ENCODE peak calls at places on chromosomes 6 and 20, in five cellular contexts. H is NT2/D1; G is neural progenitor cell; C is A549; A is CD8-positive, alpha-beta memory T cell. R is an unnamed sample.
A peak's percentile ranks its signal among the peaks of the same experiment; 100 is the strongest.

GRCh38 chr20:61589055-61589385 is 337.0 kb downstream of the CDH4 start:
- DNase-seq in H (no peak), G (no peak), C (peak; percentile 26), A (no peak), R (no peak)

GRCh38 chr20:37945034-37945660 is 42.2 kb downstream of the VSTM2L start:
- DNase-seq in H (no peak), G (no peak), C (no peak), A (no peak), R (no peak)

GRCh38 chr20:23142162-23143050 is 56.3 kb upstream of the CD93 start:
- DNase-seq in H (no peak), G (no peak), C (no peak), A (no peak), R (no peak)

GRCh38 chr6:132253211-132253610 is 148.1 kb downstream of the MOXD1 start:
- DNase-seq in H (no peak), G (no peak), C (no peak), A (no peak), R (no peak)

GRCh38 chr6:27407153-27407814 is 18.7 kb downstream of the ZNF391 start:
- DNase-seq in H (no peak), G (no peak), C (no peak), A (no peak), R (no peak)

GRCh38 chr6:159788276-159788675 is 1.1 kb downstream of the TCP1 start:
- DNase-seq in H (no peak), G (peak; percentile 13), C (no peak), A (peak; percentile 11), R (no peak)

GRCh38 chr6:160306284-160306683 is 41.9 kb upstream of the SLC22A3 start:
- DNase-seq in H (no peak), G (no peak), C (no peak), A (no peak), R (no peak)

GRCh38 chr20:51489611-51490010 is 52.9 kb downstream of the NFATC2 start:
- DNase-seq in H (no peak), G (no peak), C (no peak), A (no peak), R (no peak)

GRCh38 chr6:57262901-57263694 is 41.0 kb upstream of the RAB23 start:
- DNase-seq in H (no peak), G (no peak), C (no peak), A (no peak), R (no peak)

GRCh38 chr6:81800666-81801065 is 48.2 kb upstream of the TENT5A start:
- DNase-seq in H (no peak), G (no peak), C (no peak), A (no peak), R (no peak)

GRCh38 chr6:122663981-122664380 is 53.8 kb downstream of the PKIB start:
- DNase-seq in H (no peak), G (no peak), C (no peak), A (no peak), R (no peak)

GRCh38 chr6:142927904-142928303 is 17.1 kb downstream of the HIVEP2 start:
- DNase-seq in H (no peak), G (no peak), C (no peak), A (peak; percentile 41), R (no peak)

GRCh38 chr6:72811971-72812421 is 190.1 kb downstream of the KCNQ5 start:
- DNase-seq in H (no peak), G (no peak), C (no peak), A (no peak), R (peak; percentile 18)

GRCh38 chr6:29631860-29632731 is 887 bp downstream of the GABBR1 start:
- DNase-seq in H (no peak), G (peak; percentile 78), C (peak; percentile 51), A (peak; percentile 45), R (no peak)

GRCh38 chr6:29790626-29791025 is 37.0 kb upstream of the HLA-G start:
- DNase-seq in H (no peak), G (no peak), C (no peak), A (no peak), R (no peak)

GRCh38 chr6:170025341-170026271 is 265.3 kb downstream of the DLL1 start:
- DNase-seq in H (no peak), G (no peak), C (no peak), A (no peak), R (no peak)

GRCh38 chr6:130183271-130184222 is 39.2 kb downstream of the SAMD3 start:
- DNase-seq in H (no peak), G (no peak), C (no peak), A (peak; percentile 77), R (no peak)

GRCh38 chr6:157494132-157494705 is 113.2 kb downstream of the ZDHHC14 start:
- DNase-seq in H (no peak), G (no peak), C (no peak), A (no peak), R (no peak)

GRCh38 chr6:11712760-11713159 is 65.8 kb downstream of the ADTRP start:
- DNase-seq in H (no peak), G (no peak), C (no peak), A (no peak), R (no peak)

GRCh38 chr6:10248378-10248843 is 166.5 kb downstream of the TFAP2A start:
- DNase-seq in H (no peak), G (no peak), C (no peak), A (no peak), R (no peak)

GRCh38 chr6:170234419-170234818 is 56.5 kb downstream of the DLL1 start:
- DNase-seq in H (no peak), G (peak; percentile 87), C (no peak), A (no peak), R (no peak)

GRCh38 chr6:100175814-100176275 is 181.8 kb upstream of the MCHR2 start:
- DNase-seq in H (no peak), G (no peak), C (peak; percentile 59), A (no peak), R (no peak)

GRCh38 chr20:62776692-62777527 is 19.4 kb upstream of the MRGBP start:
- DNase-seq in H (no peak), G (no peak), C (peak; percentile 61), A (peak; percentile 51), R (no peak)

GRCh38 chr6:157216570-157216969 is 106.7 kb downstream of the TMEM242 start:
- DNase-seq in H (no peak), G (no peak), C (no peak), A (no peak), R (no peak)

GRCh38 chr6:53159558-53159957 is 10.9 kb upstream of the GCM1 start:
- DNase-seq in H (no peak), G (no peak), C (peak; percentile 20), A (no peak), R (no peak)

GRCh38 chr6:43776799-43777776 is 7.1 kb downstream of the VEGFA start:
- DNase-seq in H (no peak), G (no peak), C (no peak), A (no peak), R (no peak)

GRCh38 chr6:35710241-35710847 is 21.6 kb upstream of the FKBP5 start:
- DNase-seq in H (no peak), G (no peak), C (no peak), A (peak; percentile 65), R (no peak)

GRCh38 chr6:26550250-26550993 is 12.3 kb downstream of the HMGN4 start:
- DNase-seq in H (no peak), G (peak; percentile 90), C (peak; percentile 79), A (peak; percentile 28), R (no peak)

DNA sequence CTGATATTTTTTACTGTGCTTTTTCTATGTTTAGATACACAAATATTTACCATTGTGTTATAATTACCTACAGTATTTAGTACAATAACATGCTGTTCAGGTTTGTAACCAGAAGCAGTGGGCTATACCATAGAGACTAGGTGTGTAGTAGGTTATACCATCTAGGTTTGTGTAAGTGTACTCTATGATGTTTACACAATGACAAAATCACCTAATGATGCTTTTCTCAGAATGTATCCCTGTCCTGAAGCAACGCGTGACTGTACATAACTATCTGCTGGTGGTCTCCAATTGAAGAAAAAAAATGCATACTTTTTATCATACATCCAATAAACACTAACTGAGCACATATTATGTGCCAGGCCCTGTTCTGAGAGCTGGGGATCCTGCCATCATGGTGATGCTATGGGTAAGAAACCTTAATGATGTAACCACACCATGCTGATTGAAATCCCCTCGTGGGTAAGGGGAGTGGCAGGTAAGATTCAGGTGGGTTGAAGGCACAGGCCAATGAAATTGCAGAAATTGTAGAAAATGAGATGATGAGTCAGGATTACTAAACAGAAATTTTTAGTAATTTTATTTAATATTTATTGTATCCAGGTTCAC is 76.8 kb downstream of the FYN start:
- DNase-seq in H (no peak), G (no peak), C (no peak), A (no peak), R (no peak)
- H3K4me1 ChIP-seq in H (peaks cover 2% of the 10 kb centered on the region), G (peaks cover 18% of the 10 kb centered on the region), C (no peaks in the 10 kb centered on the region), A (peaks cover 58% of the 10 kb centered on the region), R (peaks cover 6% of the 10 kb centered on the region)

GRCh38 chr20:58853466-58853865 is 950 bp downstream of the GNAS start:
- DNase-seq in H (no peak), G (no peak), C (no peak), A (no peak), R (no peak)
- H3K4me1 ChIP-seq in H (peaks cover 24% of the 10 kb centered on the region), G (peaks cover 12% of the 10 kb centered on the region), C (no peaks in the 10 kb centered on the region), A (peaks cover 9% of the 10 kb centered on the region), R (peaks cover 7% of the 10 kb centered on the region)

GRCh38 chr6:16756660-16757270 is 4.5 kb downstream of the ATXN1 start:
- DNase-seq in H (no peak), G (no peak), C (no peak), A (no peak), R (no peak)

GRCh38 chr6:16757332-16757731 is 3.9 kb downstream of the ATXN1 start:
- DNase-seq in H (no peak), G (no peak), C (no peak), A (no peak), R (no peak)

GRCh38 chr6:16754864-16755263 is 6.4 kb downstream of the ATXN1 start:
- DNase-seq in H (no peak), G (no peak), C (peak; percentile 60), A (no peak), R (no peak)

GRCh38 chr6:16754274-16754673 is 7.0 kb downstream of the ATXN1 start:
- DNase-seq in H (no peak), G (no peak), C (no peak), A (no peak), R (no peak)

DNA sequence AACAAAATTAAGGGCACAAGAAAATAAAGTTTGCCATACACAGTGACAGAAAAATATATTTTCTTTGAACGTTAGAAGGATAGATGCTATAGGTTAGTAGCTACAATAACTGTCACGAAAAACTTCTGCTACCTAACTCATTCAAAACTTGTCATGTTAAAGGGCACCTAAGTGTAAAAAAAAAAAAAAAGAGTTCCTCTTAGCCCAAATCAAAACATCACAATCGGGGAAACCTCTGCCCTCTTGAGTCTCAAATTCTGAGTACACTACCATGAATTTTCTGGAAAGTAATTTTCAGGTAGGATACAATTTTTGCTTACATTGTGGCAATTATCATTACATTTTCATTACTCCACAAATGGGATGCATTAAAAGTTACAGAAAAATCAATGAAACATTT is 5.7 kb downstream of the ATXN1 start:
- DNase-seq in H (no peak), G (no peak), C (no peak), A (no peak), R (no peak)
- H3K4me1 ChIP-seq in H (no peaks in the 10 kb centered on the region), G (peaks cover 14% of the 10 kb centered on the region), C (peaks cover 86% of the 10 kb centered on the region), A (peaks cover 22% of the 10 kb centered on the region), R (peaks cover 1% of the 10 kb centered on the region)

DNA sequence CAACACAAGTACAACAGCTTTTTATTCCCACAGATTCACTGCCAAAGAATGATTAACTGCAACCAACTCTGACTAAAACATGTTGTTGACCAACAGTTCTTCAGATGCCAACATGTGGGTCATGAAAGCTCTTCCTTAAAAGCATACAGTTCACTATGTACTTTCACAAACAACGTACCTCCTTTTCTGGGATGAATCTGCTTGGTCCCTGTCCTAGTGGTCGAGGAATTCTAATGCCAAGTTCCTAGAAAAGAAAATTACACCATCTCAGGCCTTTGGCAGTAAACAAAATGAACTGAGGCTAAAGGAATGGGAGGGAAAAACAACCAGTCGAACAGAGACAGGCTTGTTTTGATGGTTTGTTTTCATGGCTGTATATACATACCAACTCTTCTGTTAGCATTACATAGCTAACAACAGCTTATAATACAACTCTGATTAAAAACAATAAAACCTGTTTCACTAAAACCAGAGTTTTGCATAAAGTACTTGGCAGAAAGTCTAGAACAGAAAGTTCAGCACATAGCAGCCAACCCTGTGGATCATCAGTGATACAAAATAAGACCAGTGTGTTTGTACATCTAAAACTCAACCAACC is 92.4 kb downstream of the SESN1 start:
- DNase-seq in H (no peak), G (no peak), C (no peak), A (no peak), R (no peak)
- H3K4me1 ChIP-seq in H (no peaks in the 10 kb centered on the region), G (peaks cover 7% of the 10 kb centered on the region), C (peaks cover 5% of the 10 kb centered on the region), A (peaks cover 17% of the 10 kb centered on the region), R (no peaks in the 10 kb centered on the region)

R was measured in iPS DF 6.9.